ENCODE peak calls at places on chromosomes 1 and 21, in five cellular contexts. X is K562, J is HepG2, E is H1, V is GM12878. K is an unnamed sample.

GRCh38 chr1:156143765-156144489 is 9.5 kb upstream of the SEMA4A start:
- DNase-seq in X (no peak), E (no peak), V (no peak), J (no peak), K (no peak)

GRCh38 chr1:240280560-240281322 is 189.1 kb downstream of the FMN2 start:
- DNase-seq in E (no peak), X (no peak), J (no peak), V (no peak), K (no peak)

GRCh38 chr1:942864-943533 is 16.1 kb downstream of the NOC2L start:
- DNase-seq in E (no peak), J (no peak), V (no peak), X (peak; percentile 57), K (no peak)

GRCh38 chr1:167678838-167679237 is 42.9 kb upstream of the MPZL1 start:
- DNase-seq in J (no peak), X (no peak), E (no peak), V (no peak), K (no peak)

GRCh38 chr1:87556326-87556725 is 227.6 kb downstream of the LMO4 start:
- DNase-seq in X (no peak), V (no peak), J (no peak), E (no peak), K (no peak)

GRCh38 chr1:236861560-236862230 is 66.6 kb downstream of the MTR start:
- DNase-seq in J (peak; percentile 80), V (no peak), X (no peak), E (no peak), K (no peak)

GRCh38 chr21:41703857-41704501 is 62.9 kb downstream of the RIPK4 start:
- DNase-seq in X (no peak), J (no peak), V (no peak), E (no peak), K (no peak)

GRCh38 chr1:94031154-94031553 is 89.8 kb downstream of the ABCA4 start:
- DNase-seq in J (peak; percentile 70), V (no peak), E (no peak), X (no peak), K (no peak)

GRCh38 chr1:65924471-65924870 is 131.8 kb downstream of the PDE4B start:
- DNase-seq in E (no peak), X (no peak), J (no peak), V (no peak), K (no peak)

GRCh38 chr1:99503276-99503747 is 142.6 kb upstream of the PALMD start:
- DNase-seq in X (peak; percentile 65), E (no peak), V (no peak), J (no peak), K (no peak)

GRCh38 chr1:208185801-208186201 is 58.4 kb downstream of the PLXNA2 start:
- DNase-seq in X (peak; percentile 57), V (no peak), E (no peak), J (no peak), K (no peak)

GRCh38 chr1:29808141-29808995 is 572.0 kb downstream of the PTPRU start:
- DNase-seq in E (peak; percentile 40), V (no peak), J (no peak), X (no peak), K (no peak)

GRCh38 chr1:155957411-155957915 is 16.0 kb downstream of the RXFP4 start:
- DNase-seq in V (no peak), X (no peak), E (no peak), J (no peak), K (no peak)

GRCh38 chr1:152398812-152399698 is 15.0 kb downstream of the CRNN start:
- DNase-seq in E (no peak), V (no peak), J (peak; percentile 25), X (peak; percentile 9), K (peak; percentile 88)

GRCh38 chr1:216005916-216006315 is 417.3 kb downstream of the USH2A start:
- DNase-seq in J (no peak), X (no peak), V (peak; percentile 53), E (no peak), K (no peak)

GRCh38 chr1:44924835-44925464 is 61.4 kb downstream of the EIF2B3 start:
- DNase-seq in J (peak; percentile 48), V (no peak), X (peak; percentile 41), E (no peak), K (peak; percentile 35)

GRCh38 chr1:72579629-72580028 is 297.3 kb upstream of the NEGR1 start:
- DNase-seq in X (no peak), E (no peak), J (no peak), V (no peak), K (no peak)

GRCh38 chr21:26798856-26799751 is 46.1 kb downstream of the ADAMTS1 start:
- DNase-seq in J (no peak), X (no peak), V (no peak), E (no peak), K (no peak)

GRCh38 chr21:45972353-45972715 is 9.2 kb upstream of the COL6A1 start:
- DNase-seq in J (no peak), X (no peak), E (peak; percentile 73), V (no peak), K (peak; percentile 59)

GRCh38 chr21:45975017-45975595 is 6.5 kb upstream of the COL6A1 start:
- DNase-seq in E (peak; percentile 68), J (no peak), V (no peak), X (no peak), K (peak; percentile 65)

GRCh38 chr1:171252482-171252881 is 4.2 kb downstream of the FMO1 start:
- DNase-seq in V (peak; percentile 16), J (no peak), X (no peak), E (no peak), K (peak; percentile 21)

GRCh38 chr1:192668434-192668983 is 32.6 kb downstream of the RGS13 start:
- DNase-seq in J (peak; percentile 80), V (no peak), E (no peak), X (no peak), K (no peak)

GRCh38 chr1:195979646-195980045 is 628.6 kb downstream of the KCNT2 start:
- DNase-seq in E (no peak), X (no peak), V (no peak), J (no peak), K (no peak)

GRCh38 chr1:6358757-6359567 is 34.6 kb downstream of the ACOT7 start:
- DNase-seq in V (no peak), X (no peak), E (no peak), J (no peak), K (peak; percentile 71)

GRCh38 chr1:25028910-25029599 is 99.0 kb upstream of the RUNX3 start:
- DNase-seq in V (no peak), X (no peak), J (no peak), E (no peak), K (no peak)

GRCh38 chr1:93595266-93595665 is 86.4 kb downstream of the BCAR3 start:
- DNase-seq in V (no peak), X (no peak), E (no peak), J (no peak), K (no peak)

GRCh38 chr1:32768110-32768857 is 48.9 kb downstream of the YARS1 start:
- DNase-seq in E (no peak), X (no peak), J (no peak), V (no peak), K (no peak)

GRCh38 chr1:158830904-158831507 is at the start of gene MNDA:
- DNase-seq in V (peak; percentile 82), J (no peak), E (no peak), X (no peak), K (no peak)

GRCh38 chr1:168301664-168302320 is 21.1 kb downstream of the TBX19 start:
- DNase-seq in E (no peak), X (no peak), J (peak; percentile 6), V (no peak), K (no peak)

GRCh38 chr1:30728340-30728739 is 5.0 kb upstream of the MATN1 start:
- DNase-seq in X (no peak), E (no peak), J (no peak), V (no peak), K (no peak)

GRCh38 chr21:32705139-32705538 is 22.7 kb downstream of the SYNJ1 start:
- DNase-seq in J (no peak), E (no peak), V (no peak), X (no peak), K (peak; percentile 56)

GRCh38 chr21:23574932-23575331 is 2032.3 kb downstream of the MRPL39 start:
- DNase-seq in V (no peak), E (no peak), J (no peak), X (peak; percentile 1), K (peak; percentile 58)

GRCh38 chr1:65615859-65616258 is 176.8 kb upstream of the PDE4B start:
- DNase-seq in J (no peak), X (no peak), E (no peak), V (no peak), K (no peak)

GRCh38 chr1:198771562-198772153 is 132.8 kb downstream of the PTPRC start:
- DNase-seq in J (peak; percentile 7), E (no peak), X (peak; percentile 20), V (peak; percentile 20), K (peak; percentile 75)

GRCh38 chr1:226679853-226680516 is 59.1 kb downstream of the ITPKB start:
- DNase-seq in X (peak; percentile 68), E (peak; percentile 84), V (no peak), J (no peak), K (peak; percentile 99)
- TF ChIP-seq CREB1 in X (peak; percentile 70), E (peak; percentile 91), V (peak; percentile 73), J (no peak), K (peak; percentile 89)

GRCh38 chr1:162040657-162041056 is 17.0 kb upstream of the OLFML2B start:
- DNase-seq in X (peak; percentile 13), J (peak; percentile 12), V (no peak), E (no peak), K (peak; percentile 63)
- TF ChIP-seq CTCF in X (peak; percentile 45), J (peak; percentile 35), V (peak; percentile 24), E (no peak), K (peak; percentile 72)

DNA sequence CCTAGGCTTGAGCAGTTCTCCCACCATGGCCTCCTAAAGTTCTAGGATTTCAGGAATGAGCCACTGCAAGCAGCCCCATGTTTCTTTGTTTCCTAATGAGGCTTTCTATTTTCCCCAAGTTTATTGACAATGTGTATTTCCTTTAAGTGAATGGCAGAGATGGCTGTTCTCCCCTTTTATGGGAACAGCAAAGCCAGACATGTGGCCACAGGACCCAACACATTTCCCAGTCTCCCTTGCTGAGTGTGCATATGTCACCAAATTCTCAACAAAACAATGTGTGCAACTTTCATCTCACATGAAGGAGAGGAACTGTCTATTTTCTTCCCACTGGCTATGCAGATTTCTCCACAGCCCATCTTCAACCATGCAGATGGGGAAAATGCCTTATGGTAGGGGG is 28.7 kb upstream of the MAP10 start:
- DNase-seq in E (no peak), J (no peak), X (no peak), V (no peak), K (no peak)
- H3K4me1 ChIP-seq in E (no peaks in the 10 kb centered on the region), J (no peaks in the 10 kb centered on the region), X (no peaks in the 10 kb centered on the region), V (no peaks in the 10 kb centered on the region), K (no peaks in the 10 kb centered on the region)

DNA sequence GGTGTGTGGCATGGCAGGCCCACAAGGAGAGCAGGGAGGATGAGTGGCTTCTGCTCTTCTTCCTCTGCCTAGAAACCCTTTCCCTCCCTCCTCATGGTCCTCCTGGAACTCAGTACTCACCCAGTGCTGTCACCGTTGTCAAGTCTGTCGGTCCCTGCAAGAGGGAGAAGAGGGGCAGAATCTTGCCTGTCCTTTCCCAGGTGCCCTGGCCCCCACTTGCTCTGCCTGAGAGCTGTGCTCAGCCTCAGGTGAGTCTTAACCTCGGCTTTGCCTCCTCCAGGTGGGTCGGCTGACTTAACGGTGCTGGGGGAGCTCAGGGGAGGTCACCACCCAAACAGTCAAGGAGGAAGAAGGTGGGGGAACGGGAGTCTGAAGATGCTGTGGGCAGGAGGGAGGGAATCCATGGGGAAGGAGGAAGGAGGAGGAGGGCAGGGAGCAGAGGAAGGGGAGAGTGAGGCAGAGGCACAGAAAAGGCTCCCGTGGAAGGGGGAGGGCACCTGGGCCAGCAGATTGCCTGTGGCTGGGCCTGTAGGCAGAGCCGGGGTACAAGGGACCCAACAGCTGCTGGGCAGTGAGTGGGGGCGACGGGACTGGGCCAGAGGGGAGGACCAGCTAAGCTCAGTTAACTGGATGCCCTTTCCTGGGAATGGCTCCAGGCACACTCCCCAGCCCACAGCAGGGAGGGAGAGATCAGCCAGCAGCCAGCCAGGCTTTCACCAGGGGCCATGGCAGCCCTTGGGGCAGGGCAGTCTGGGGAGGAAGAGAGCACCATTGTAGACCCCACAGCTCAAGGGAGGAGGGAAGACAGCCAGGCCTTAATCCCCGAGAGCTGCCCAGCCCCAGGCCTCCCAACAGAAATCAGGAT is 26.3 kb downstream of the CTNNBIP1 start:
- DNase-seq in V (no peak), E (no peak), X (no peak), J (no peak), K (no peak)
- TF ChIP-seq CREB1 in V (no peak), E (no peak), X (no peak), J (no peak), K (no peak)